ENCODE peak calls at places on chromosomes 11 and 22, in eight cellular contexts. One of them, this sample, is unnamed.

GRCh38 chr22:48096846-48097665 is 1334.6 kb downstream of the TBC1D22A start:
- DNase-seq in T-cell: no peak
- DNase-seq in ACHN: no peak
- DNase-seq in stimulated activated effector memory CD8-positive, alpha-beta T cell treated with anti-CD3 and anti-CD28 coated beads, Interleukin-12 subunit alpha, Interleukin-12 subunit beta, amount 100 ng/mL, for 72 hours: no peak
- DNase-seq in CD8-positive, alpha-beta T cell: no peak
- DNase-seq in small intestine: no peak
- DNase-seq in posterior cingulate gyrus: no peak
- DNase-seq in mesenchymal stem cell: no peak
- DNase-seq in this sample: no peak

GRCh38 chr11:116819049-116819448 is 4.1 kb downstream of the APOA4 start:
- DNase-seq in CD8-positive, alpha-beta T cell: no peak
- DNase-seq in small intestine: peak; percentile 51
- DNase-seq in ACHN: no peak
- DNase-seq in mesenchymal stem cell: no peak
- DNase-seq in T-cell: no peak
- DNase-seq in posterior cingulate gyrus: no peak
- DNase-seq in stimulated activated effector memory CD8-positive, alpha-beta T cell treated with anti-CD3 and anti-CD28 coated beads, Interleukin-12 subunit alpha, Interleukin-12 subunit beta, amount 100 ng/mL, for 72 hours: no peak
- DNase-seq in this sample: no peak

GRCh38 chr11:35711173-35711910 is 48.8 kb downstream of the TRIM44 start:
- DNase-seq in stimulated activated effector memory CD8-positive, alpha-beta T cell treated with anti-CD3 and anti-CD28 coated beads, Interleukin-12 subunit alpha, Interleukin-12 subunit beta, amount 100 ng/mL, for 72 hours: no peak
- DNase-seq in posterior cingulate gyrus: no peak
- DNase-seq in CD8-positive, alpha-beta T cell: no peak
- DNase-seq in small intestine: no peak
- DNase-seq in ACHN: peak; percentile 15
- DNase-seq in T-cell: no peak
- DNase-seq in mesenchymal stem cell: no peak
- DNase-seq in this sample: no peak

GRCh38 chr11:32436751-32437405 is 1.5 kb upstream of the WT1 start:
- DNase-seq in mesenchymal stem cell: no peak
- DNase-seq in T-cell: no peak
- DNase-seq in ACHN: no peak
- DNase-seq in stimulated activated effector memory CD8-positive, alpha-beta T cell treated with anti-CD3 and anti-CD28 coated beads, Interleukin-12 subunit alpha, Interleukin-12 subunit beta, amount 100 ng/mL, for 72 hours: no peak
- DNase-seq in small intestine: no peak
- DNase-seq in CD8-positive, alpha-beta T cell: no peak
- DNase-seq in posterior cingulate gyrus: no peak
- DNase-seq in this sample: no peak

GRCh38 chr11:57325735-57326048 is 940 bp upstream of the TNKS1BP1 start:
- DNase-seq in mesenchymal stem cell: no peak
- DNase-seq in posterior cingulate gyrus: no peak
- DNase-seq in ACHN: peak; percentile 73
- DNase-seq in CD8-positive, alpha-beta T cell: no peak
- DNase-seq in T-cell: no peak
- DNase-seq in stimulated activated effector memory CD8-positive, alpha-beta T cell treated with anti-CD3 and anti-CD28 coated beads, Interleukin-12 subunit alpha, Interleukin-12 subunit beta, amount 100 ng/mL, for 72 hours: no peak
- DNase-seq in small intestine: peak; percentile 83
- DNase-seq in this sample: no peak

GRCh38 chr11:77250881-77251640 is 50.4 kb downstream of the GDPD4 start:
- DNase-seq in mesenchymal stem cell: peak; percentile 76
- DNase-seq in ACHN: no peak
- DNase-seq in stimulated activated effector memory CD8-positive, alpha-beta T cell treated with anti-CD3 and anti-CD28 coated beads, Interleukin-12 subunit alpha, Interleukin-12 subunit beta, amount 100 ng/mL, for 72 hours: no peak
- DNase-seq in T-cell: no peak
- DNase-seq in small intestine: peak; percentile 10
- DNase-seq in posterior cingulate gyrus: no peak
- DNase-seq in CD8-positive, alpha-beta T cell: no peak
- DNase-seq in this sample: no peak

GRCh38 chr11:26618441-26618840 is 46.4 kb upstream of the MUC15 start:
- DNase-seq in posterior cingulate gyrus: no peak
- DNase-seq in T-cell: no peak
- DNase-seq in mesenchymal stem cell: no peak
- DNase-seq in small intestine: no peak
- DNase-seq in CD8-positive, alpha-beta T cell: no peak
- DNase-seq in stimulated activated effector memory CD8-positive, alpha-beta T cell treated with anti-CD3 and anti-CD28 coated beads, Interleukin-12 subunit alpha, Interleukin-12 subunit beta, amount 100 ng/mL, for 72 hours: no peak
- DNase-seq in ACHN: no peak
- DNase-seq in this sample: no peak

GRCh38 chr22:45204241-45204640 is 36.5 kb downstream of the KIAA0930 start:
- DNase-seq in posterior cingulate gyrus: peak; percentile 10
- DNase-seq in stimulated activated effector memory CD8-positive, alpha-beta T cell treated with anti-CD3 and anti-CD28 coated beads, Interleukin-12 subunit alpha, Interleukin-12 subunit beta, amount 100 ng/mL, for 72 hours: no peak
- DNase-seq in T-cell: no peak
- DNase-seq in ACHN: no peak
- DNase-seq in small intestine: no peak
- DNase-seq in CD8-positive, alpha-beta T cell: no peak
- DNase-seq in mesenchymal stem cell: no peak
- DNase-seq in this sample: no peak

GRCh38 chr11:79406376-79406775 is 34.5 kb downstream of the TENM4 start:
- DNase-seq in ACHN: no peak
- DNase-seq in CD8-positive, alpha-beta T cell: no peak
- DNase-seq in mesenchymal stem cell: no peak
- DNase-seq in stimulated activated effector memory CD8-positive, alpha-beta T cell treated with anti-CD3 and anti-CD28 coated beads, Interleukin-12 subunit alpha, Interleukin-12 subunit beta, amount 100 ng/mL, for 72 hours: no peak
- DNase-seq in T-cell: no peak
- DNase-seq in small intestine: no peak
- DNase-seq in posterior cingulate gyrus: no peak
- DNase-seq in this sample: no peak

GRCh38 chr11:133118563-133119303 is 413.6 kb downstream of the OPCML start:
- DNase-seq in CD8-positive, alpha-beta T cell: no peak
- DNase-seq in small intestine: no peak
- DNase-seq in mesenchymal stem cell: no peak
- DNase-seq in posterior cingulate gyrus: no peak
- DNase-seq in T-cell: no peak
- DNase-seq in stimulated activated effector memory CD8-positive, alpha-beta T cell treated with anti-CD3 and anti-CD28 coated beads, Interleukin-12 subunit alpha, Interleukin-12 subunit beta, amount 100 ng/mL, for 72 hours: no peak
- DNase-seq in ACHN: no peak
- DNase-seq in this sample: no peak

GRCh38 chr22:21446128-21446826 is 20.9 kb upstream of the TMEM191C start:
- DNase-seq in posterior cingulate gyrus: no peak
- DNase-seq in mesenchymal stem cell: no peak
- DNase-seq in small intestine: no peak
- DNase-seq in T-cell: peak; percentile 2
- DNase-seq in stimulated activated effector memory CD8-positive, alpha-beta T cell treated with anti-CD3 and anti-CD28 coated beads, Interleukin-12 subunit alpha, Interleukin-12 subunit beta, amount 100 ng/mL, for 72 hours: peak; percentile 43
- DNase-seq in CD8-positive, alpha-beta T cell: no peak
- DNase-seq in ACHN: no peak
- DNase-seq in this sample: no peak

GRCh38 chr22:24703101-24703500 is 71.4 kb downstream of the PIWIL3 start:
- DNase-seq in T-cell: no peak
- DNase-seq in CD8-positive, alpha-beta T cell: no peak
- DNase-seq in posterior cingulate gyrus: no peak
- DNase-seq in small intestine: peak; percentile 95
- DNase-seq in ACHN: no peak
- DNase-seq in stimulated activated effector memory CD8-positive, alpha-beta T cell treated with anti-CD3 and anti-CD28 coated beads, Interleukin-12 subunit alpha, Interleukin-12 subunit beta, amount 100 ng/mL, for 72 hours: no peak
- DNase-seq in mesenchymal stem cell: no peak
- DNase-seq in this sample: no peak

GRCh38 chr22:49917997-49918910 is at the start of the genes ALG12 and CRELD2:
- DNase-seq in CD8-positive, alpha-beta T cell: peak; percentile 96
- DNase-seq in small intestine: peak; percentile 97
- DNase-seq in ACHN: peak; percentile 91
- DNase-seq in stimulated activated effector memory CD8-positive, alpha-beta T cell treated with anti-CD3 and anti-CD28 coated beads, Interleukin-12 subunit alpha, Interleukin-12 subunit beta, amount 100 ng/mL, for 72 hours: peak; percentile 97
- DNase-seq in posterior cingulate gyrus: peak; percentile 96
- DNase-seq in mesenchymal stem cell: peak; percentile 96
- DNase-seq in T-cell: peak; percentile 96
- DNase-seq in this sample: peak; percentile 92

GRCh38 chr11:86374586-86374985 is at the start of gene CCDC81:
- DNase-seq in posterior cingulate gyrus: no peak
- DNase-seq in mesenchymal stem cell: no peak
- DNase-seq in ACHN: no peak
- DNase-seq in small intestine: no peak
- DNase-seq in stimulated activated effector memory CD8-positive, alpha-beta T cell treated with anti-CD3 and anti-CD28 coated beads, Interleukin-12 subunit alpha, Interleukin-12 subunit beta, amount 100 ng/mL, for 72 hours: no peak
- DNase-seq in CD8-positive, alpha-beta T cell: no peak
- DNase-seq in T-cell: no peak
- DNase-seq in this sample: no peak

GRCh38 chr11:125626381-125626950 is 1.5 kb downstream of the CHEK1 start:
- DNase-seq in posterior cingulate gyrus: no peak
- DNase-seq in CD8-positive, alpha-beta T cell: peak; percentile 32
- DNase-seq in ACHN: no peak
- DNase-seq in T-cell: peak; percentile 28
- DNase-seq in stimulated activated effector memory CD8-positive, alpha-beta T cell treated with anti-CD3 and anti-CD28 coated beads, Interleukin-12 subunit alpha, Interleukin-12 subunit beta, amount 100 ng/mL, for 72 hours: no peak
- DNase-seq in mesenchymal stem cell: no peak
- DNase-seq in small intestine: peak; percentile 59
- DNase-seq in this sample: no peak

GRCh38 chr11:2795491-2795991 is 90.0 kb downstream of the CDKN1C start:
- DNase-seq in mesenchymal stem cell: no peak
- DNase-seq in CD8-positive, alpha-beta T cell: no peak
- DNase-seq in posterior cingulate gyrus: peak; percentile 9
- DNase-seq in T-cell: no peak
- DNase-seq in small intestine: no peak
- DNase-seq in stimulated activated effector memory CD8-positive, alpha-beta T cell treated with anti-CD3 and anti-CD28 coated beads, Interleukin-12 subunit alpha, Interleukin-12 subunit beta, amount 100 ng/mL, for 72 hours: no peak
- DNase-seq in ACHN: no peak
- DNase-seq in this sample: no peak

GRCh38 chr11:15769203-15769602 is 587.1 kb downstream of the SOX6 start:
- DNase-seq in stimulated activated effector memory CD8-positive, alpha-beta T cell treated with anti-CD3 and anti-CD28 coated beads, Interleukin-12 subunit alpha, Interleukin-12 subunit beta, amount 100 ng/mL, for 72 hours: no peak
- DNase-seq in posterior cingulate gyrus: no peak
- DNase-seq in ACHN: no peak
- DNase-seq in small intestine: peak; percentile 91
- DNase-seq in CD8-positive, alpha-beta T cell: no peak
- DNase-seq in mesenchymal stem cell: no peak
- DNase-seq in T-cell: no peak
- DNase-seq in this sample: no peak

GRCh38 chr11:120752668-120753067 is 241.1 kb downstream of the GRIK4 start:
- DNase-seq in T-cell: no peak
- DNase-seq in ACHN: no peak
- DNase-seq in posterior cingulate gyrus: no peak
- DNase-seq in small intestine: no peak
- DNase-seq in stimulated activated effector memory CD8-positive, alpha-beta T cell treated with anti-CD3 and anti-CD28 coated beads, Interleukin-12 subunit alpha, Interleukin-12 subunit beta, amount 100 ng/mL, for 72 hours: no peak
- DNase-seq in mesenchymal stem cell: no peak
- DNase-seq in CD8-positive, alpha-beta T cell: no peak
- DNase-seq in this sample: no peak